ENCODE peak calls at places on chromosomes 3 and 15, in five cellular contexts. M is HCT116, K is SK-N-SH, W is HepG2, V is GM12878. I is an unnamed sample.

GRCh38 chr15:78220713-78221112 is 13.7 kb downstream of the ACSBG1 start:
- DNase-seq in M (no peak), W (no peak), K (no peak), V (no peak), I (no peak)

GRCh38 chr3:98961161-98962155 is 60.0 kb upstream of the DCBLD2 start:
- DNase-seq in K (no peak), V (no peak), W (no peak), M (no peak), I (no peak)

GRCh38 chr3:100611221-100611620 is 1.8 kb downstream of the ADGRG7 start:
- DNase-seq in W (no peak), V (no peak), K (no peak), M (no peak), I (no peak)

GRCh38 chr15:101499863-101500713 is 10.6 kb upstream of the PCSK6 start:
- DNase-seq in V (peak; percentile 24), K (no peak), W (no peak), M (no peak), I (no peak)

GRCh38 chr3:85760342-85760741 is 801.6 kb downstream of the CADM2 start:
- DNase-seq in K (no peak), V (no peak), W (peak; percentile 10), M (no peak), I (no peak)

GRCh38 chr15:38040615-38041014 is 106.2 kb downstream of the TMCO5A start:
- DNase-seq in K (no peak), V (no peak), M (no peak), W (no peak), I (no peak)

GRCh38 chr15:66803182-66803729 is 101.2 kb downstream of the SMAD6 start:
- DNase-seq in W (peak; percentile 84), V (no peak), M (peak; percentile 86), K (peak; percentile 71), I (peak; percentile 80)

GRCh38 chr3:87175662-87176230 is 51.4 kb upstream of the CHMP2B start:
- DNase-seq in K (no peak), V (no peak), M (no peak), W (no peak), I (no peak)

GRCh38 chr15:89461386-89461785 is 35.0 kb downstream of the RHCG start:
- DNase-seq in K (no peak), V (no peak), M (no peak), W (no peak), I (no peak)

GRCh38 chr15:32657198-32657886 is 15.8 kb downstream of the SCG5 start:
- DNase-seq in V (no peak), M (no peak), K (no peak), W (no peak), I (no peak)

GRCh38 chr3:87084868-87085267 is 93.9 kb upstream of the VGLL3 start:
- DNase-seq in M (no peak), W (no peak), K (no peak), V (no peak), I (no peak)

GRCh38 chr15:41104234-41104633 is 11.8 kb downstream of the INO80 start:
- DNase-seq in V (no peak), W (no peak), M (no peak), K (no peak), I (no peak)

GRCh38 chr15:91559066-91559465 is 294.4 kb upstream of the SLCO3A1 start:
- DNase-seq in K (no peak), V (no peak), W (peak; percentile 9), M (no peak), I (no peak)

GRCh38 chr15:59657635-59658125 is 365 bp upstream of the GTF2A2 start:
- DNase-seq in M (no peak), K (no peak), V (no peak), W (no peak), I (no peak)

GRCh38 chr3:78978037-78978436 is 789.8 kb downstream of the ROBO1 start:
- DNase-seq in W (peak; percentile 10), M (no peak), V (no peak), K (no peak), I (no peak)

GRCh38 chr15:66625974-66626373 is 60.2 kb upstream of the LCTL start:
- DNase-seq in W (no peak), V (no peak), M (no peak), K (no peak), I (no peak)

GRCh38 chr3:97301114-97301513 is 463.4 kb upstream of the ARL6 start:
- DNase-seq in W (no peak), V (no peak), M (no peak), K (no peak), I (no peak)

GRCh38 chr3:124322966-124323365 is 331.0 kb upstream of the ROPN1 start:
- DNase-seq in M (no peak), W (no peak), V (no peak), K (no peak), I (no peak)

GRCh38 chr3:124491098-124491497 is 239.2 kb upstream of the UMPS start:
- DNase-seq in V (no peak), W (no peak), M (no peak), K (no peak), I (no peak)

GRCh38 chr3:74066456-74066855 is 441.7 kb upstream of the PDZRN3 start:
- DNase-seq in M (no peak), K (no peak), V (no peak), W (no peak), I (no peak)

GRCh38 chr3:127593187-127593586 is 2.7 kb upstream of the TPRA1 start:
- DNase-seq in M (no peak), K (no peak), V (no peak), W (no peak), I (no peak)

GRCh38 chr3:113498221-113499005 is 16.5 kb downstream of the SPICE1 start:
- DNase-seq in W (no peak), M (no peak), V (no peak), K (no peak), I (no peak)

GRCh38 chr15:45084163-45084562 is 29.8 kb downstream of the DUOX2 start:
- DNase-seq in W (peak; percentile 33), K (no peak), V (no peak), M (no peak), I (no peak)

GRCh38 chr3:146227486-146227885 is 23.4 kb downstream of the PLSCR4 start:
- DNase-seq in M (no peak), V (no peak), W (no peak), K (no peak), I (no peak)

GRCh38 chr15:63915209-63915887 is 81.6 kb upstream of the HERC1 start:
- DNase-seq in K (no peak), W (no peak), M (no peak), V (no peak), I (no peak)

GRCh38 chr3:190696777-190697501 is 165.6 kb downstream of the GMNC start:
- DNase-seq in K (no peak), M (peak; percentile 21), V (no peak), W (peak; percentile 24), I (peak; percentile 10)

GRCh38 chr3:191762323-191762960 is 301.5 kb downstream of the PYDC2 start:
- DNase-seq in M (no peak), K (no peak), V (no peak), W (peak; percentile 95), I (no peak)

GRCh38 chr15:77021088-77021481 is 26.2 kb downstream of the PSTPIP1 start:
- DNase-seq in V (no peak), M (no peak), K (no peak), W (no peak), I (no peak)

GRCh38 chr3:19934098-19934566 is at the start of gene EFHB:
- DNase-seq in M (peak; percentile 39), K (peak; percentile 59), W (peak; percentile 39), V (no peak), I (no peak)

GRCh38 chr3:134375542-134376384 is 1.5 kb upstream of the AMOTL2 start:
- DNase-seq in K (no peak), W (no peak), V (no peak), M (no peak), I (no peak)
- H3K36me3 ChIP-seq in K (peaks cover 17% of the 10 kb centered on the region), W (peaks cover 14% of the 10 kb centered on the region), V (no peaks in the 10 kb centered on the region), M (peaks cover 1% of the 10 kb centered on the region), I (peaks cover 8% of the 10 kb centered on the region)

GRCh38 chr3:64889991-64890390 is 202.2 kb upstream of the ADAMTS9 start:
- DNase-seq in K (peak; percentile 58), W (no peak), V (no peak), M (no peak), I (no peak)
- TF ChIP-seq SIN3A in K (no peak), W (no peak), V (no peak), M (no peak), I (no peak)

GRCh38 chr3:42745291-42745745 is 27.7 kb downstream of the CCDC13 start:
- DNase-seq in M (no peak), K (no peak), W (no peak), V (no peak), I (no peak)
- H3K36me3 ChIP-seq in M (no peaks in the 10 kb centered on the region), K (no peaks in the 10 kb centered on the region), W (no peaks in the 10 kb centered on the region), V (no peaks in the 10 kb centered on the region), I (no peaks in the 10 kb centered on the region)

GRCh38 chr15:36658321-36658720 is 78.9 kb downstream of the CDIN1 start:
- DNase-seq in K (no peak), V (no peak), W (no peak), M (no peak), I (no peak)

GRCh38 chr15:36658905-36659304 is 79.5 kb downstream of the CDIN1 start:
- DNase-seq in K (no peak), M (no peak), V (no peak), W (no peak), I (no peak)

DNA sequence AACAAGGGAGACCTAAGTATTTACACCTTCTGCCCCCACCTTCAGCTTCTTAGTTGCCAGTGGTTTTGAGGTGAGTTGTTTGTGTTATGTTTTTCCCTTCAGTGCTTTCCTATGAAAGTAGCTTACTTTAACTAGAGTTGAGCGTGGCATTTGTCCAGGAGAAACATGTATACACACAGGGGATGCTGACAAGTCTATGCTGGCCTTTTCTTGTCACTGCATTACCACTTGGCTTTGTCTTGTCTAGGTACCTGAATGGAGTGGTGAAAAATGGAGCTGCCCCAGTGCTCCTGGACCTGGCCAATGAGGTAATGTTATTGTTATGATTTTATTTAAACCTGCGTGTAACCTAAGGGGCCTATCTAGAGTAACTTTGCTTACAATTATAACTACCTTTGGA is 74.4 kb downstream of the CDIN1 start:
- DNase-seq in K (no peak), V (no peak), M (no peak), W (no peak), I (no peak)
- TF ChIP-seq SIN3A in K (no peak), V (no peak), M (no peak), W (no peak), I (no peak)

GRCh38 chr3:183027276-183027675 is 46.9 kb upstream of the DCUN1D1 start:
- DNase-seq in V (no peak), K (no peak), M (no peak), W (no peak), I (no peak)
- H3K36me3 ChIP-seq in V (no peaks in the 10 kb centered on the region), K (peaks cover 17% of the 10 kb centered on the region), M (peaks cover under 1% of the 10 kb centered on the region), W (peaks cover 11% of the 10 kb centered on the region), I (peaks cover 2% of the 10 kb centered on the region)

DNA sequence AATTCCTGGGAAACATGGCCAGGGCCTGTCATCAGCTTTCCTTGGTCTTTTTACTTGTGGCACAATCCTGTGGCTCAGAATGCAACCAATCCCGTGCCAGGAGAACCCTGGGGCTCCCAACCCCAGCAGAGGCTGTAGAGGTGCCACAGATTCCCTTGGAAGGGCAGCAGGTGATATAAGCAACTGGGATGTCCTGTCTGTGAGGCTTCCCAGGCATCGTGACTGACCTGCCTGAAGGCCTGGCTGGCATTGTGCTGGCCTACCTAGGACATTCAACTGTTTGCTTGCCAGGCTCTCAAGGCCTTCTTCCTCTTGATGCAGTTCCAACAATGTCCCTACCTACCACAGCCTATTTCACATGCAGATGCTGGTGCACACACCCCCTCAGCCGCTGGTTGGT is 72.2 kb upstream of the MEX3B start:
- DNase-seq in V (no peak), M (no peak), K (no peak), W (no peak), I (no peak)
- TF ChIP-seq SIN3A in V (no peak), M (no peak), K (no peak), W (no peak), I (no peak)

GRCh38 chr3:38124324-38125122 is 12.4 kb downstream of the ACAA1 start:
- DNase-seq in K (no peak), M (no peak), V (no peak), W (no peak), I (no peak)
- H3K36me3 ChIP-seq in K (peaks cover 26% of the 10 kb centered on the region), M (peaks cover 38% of the 10 kb centered on the region), V (peaks cover 38% of the 10 kb centered on the region), W (peaks cover 92% of the 10 kb centered on the region), I (no peaks in the 10 kb centered on the region)